ENCODE peak calls at places on chromosomes 3 and 15, in seven cellular contexts. R is suprapubic skin, L is vagina, B is transverse colon, H is HCT116, O is K562, P is spleen. W is an unnamed sample.

GRCh38 chr3:182413061-182413460 is 380.2 kb upstream of the ATP11B start:
- DNase-seq in P (no peak), O (no peak), R (no peak), H (no peak), B (no peak), L (no peak), W (no peak)

GRCh38 chr3:51544011-51544775 is 5.7 kb downstream of the RAD54L2 start:
- DNase-seq in O (no peak), B (no peak), H (no peak), R (no peak), P (no peak), L (no peak), W (no peak)

GRCh38 chr3:65052101-65052500 is 364.3 kb upstream of the ADAMTS9 start:
- DNase-seq in B (no peak), O (no peak), R (no peak), H (no peak), L (no peak), P (no peak), W (no peak)

GRCh38 chr15:95162967-95163531 is 931.7 kb downstream of the MCTP2 start:
- DNase-seq in L (no peak), O (no peak), B (no peak), P (no peak), H (no peak), R (peak; percentile 84), W (no peak)

GRCh38 chr3:44915702-44916438 is 41.5 kb downstream of the TGM4 start:
- DNase-seq in H (no peak), B (no peak), P (no peak), O (peak; percentile 57), L (no peak), R (no peak), W (no peak)

GRCh38 chr15:98147415-98147814 is 186.9 kb downstream of the ARRDC4 start:
- DNase-seq in R (no peak), H (no peak), L (no peak), O (no peak), P (no peak), B (no peak), W (no peak)

GRCh38 chr3:43214616-43215015 is 71.7 kb upstream of the SNRK start:
- DNase-seq in O (no peak), R (no peak), L (no peak), H (peak; percentile 23), B (no peak), P (no peak), W (no peak)

GRCh38 chr15:78316211-78317077 is 17.0 kb upstream of the SKIC8 start:
- DNase-seq in R (no peak), P (peak; percentile 47), L (no peak), H (no peak), B (peak; percentile 81), O (no peak), W (no peak)

DNA sequence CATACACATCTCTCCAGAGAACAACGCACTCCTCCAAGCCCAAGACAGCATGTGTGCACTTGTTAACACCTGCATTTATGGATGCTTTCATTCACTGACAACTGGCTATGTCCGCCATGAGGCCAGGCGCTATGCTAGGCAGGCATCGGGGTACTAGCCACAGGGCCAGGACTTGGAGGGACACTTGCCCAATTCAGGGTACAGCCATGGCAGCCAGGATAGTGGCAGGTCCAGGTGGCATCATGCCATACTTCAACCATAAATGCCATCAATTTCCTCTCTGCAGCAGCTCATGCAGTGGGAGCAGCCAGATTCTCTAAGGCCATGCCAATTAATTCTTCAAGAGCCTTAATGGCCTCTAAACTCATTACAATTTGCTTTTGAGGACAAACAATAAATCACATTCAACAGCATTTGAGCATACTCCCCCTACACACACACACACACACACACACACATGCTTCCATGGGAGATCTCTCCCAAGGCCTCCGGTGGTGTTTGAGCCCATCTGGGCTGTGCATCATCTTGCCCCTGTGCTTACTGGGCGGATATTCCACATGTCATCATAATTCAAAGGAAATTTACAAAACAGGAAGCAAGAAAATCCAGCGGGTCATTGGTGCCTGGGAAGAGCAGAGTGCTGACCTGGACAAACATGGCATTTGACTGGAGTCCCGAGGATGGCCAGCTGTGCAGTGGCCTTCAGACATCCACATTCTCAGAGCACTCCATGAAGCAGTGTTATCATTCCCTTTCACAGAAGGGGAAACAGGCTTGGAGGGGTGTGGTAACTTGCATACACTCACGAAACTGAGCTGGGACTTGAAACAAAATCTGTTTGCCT is 109.1 kb downstream of the IQSEC1 start:
- DNase-seq in R (no peak), O (no peak), P (no peak), H (no peak), L (no peak), B (no peak), W (peak; percentile 34)
- TF ChIP-seq POLR2AphosphoS5 in R (no peak), O (no peak), P (peak; percentile 57), H (no peak), L (no peak), B (no peak), W (no peak)

DNA sequence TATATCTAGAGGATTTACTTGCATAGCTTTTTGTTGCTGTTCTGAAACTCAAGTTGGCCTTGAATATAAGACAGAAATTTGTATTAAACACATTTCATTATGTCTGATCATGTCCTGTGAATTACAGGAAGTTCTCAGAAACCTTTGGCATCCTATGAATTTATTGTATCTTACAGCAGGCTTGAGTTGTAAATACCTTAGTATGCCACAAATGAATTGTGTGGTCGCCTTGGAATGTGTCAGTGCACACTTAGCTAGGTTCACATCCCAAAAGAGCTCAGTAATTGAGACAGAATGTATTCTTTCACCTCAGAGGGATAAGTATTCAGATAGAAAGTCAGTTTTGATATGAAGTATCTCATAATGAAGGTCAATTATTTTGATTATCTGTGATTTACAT is 83.4 kb downstream of the NEK11 start:
- DNase-seq in L (no peak), O (no peak), B (no peak), P (no peak), R (no peak), H (no peak), W (no peak)
- H3K27ac ChIP-seq in L (no peak overlapping the region), O (no peak overlapping the region), B (no peak overlapping the region), P (no peak overlapping the region), R (no peak overlapping the region), H (no peak overlapping the region), W (no peak overlapping the region)

DNA sequence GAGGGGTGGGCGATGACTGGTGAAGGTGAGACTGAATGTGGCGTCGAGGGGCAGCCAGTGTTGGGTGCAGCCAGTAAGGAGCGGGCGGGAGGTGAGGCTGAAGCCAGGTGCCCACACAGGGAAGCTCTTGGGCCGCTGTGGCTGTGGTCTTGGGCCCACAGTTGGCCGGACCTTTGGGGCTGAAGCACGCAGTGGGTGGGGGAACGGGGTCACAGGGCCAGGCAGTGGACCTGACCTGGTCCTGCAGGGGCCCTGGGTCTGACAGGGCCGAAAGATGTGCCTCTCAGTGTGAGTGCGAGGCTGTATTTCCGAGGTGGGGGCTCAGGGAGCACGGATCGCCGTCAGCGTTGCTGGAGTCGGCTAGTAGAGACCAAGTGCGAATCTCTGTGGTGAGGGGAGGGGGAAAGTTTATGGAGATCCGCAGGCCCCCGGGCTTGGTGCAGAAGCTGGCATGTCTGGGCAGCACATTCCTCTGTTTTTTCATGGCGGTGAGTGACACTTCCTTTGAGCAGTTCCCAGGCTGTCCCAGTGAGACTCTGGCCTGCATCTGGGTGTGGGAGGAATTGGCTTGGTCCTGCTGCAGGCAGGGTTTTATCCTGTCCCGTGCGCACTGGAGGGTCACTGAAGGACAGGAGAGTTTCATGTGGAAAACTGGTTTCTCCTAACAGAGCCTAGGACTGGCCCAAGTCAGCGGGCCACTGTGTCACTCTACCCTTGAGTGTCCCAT is 100.8 kb downstream of the TMEM266 start:
- DNase-seq in H (no peak), P (no peak), O (no peak), L (no peak), B (no peak), R (no peak), W (no peak)
- H3K4me3 ChIP-seq in H (no peak overlapping the region), P (no peak overlapping the region), O (no peak overlapping the region), L (no peak overlapping the region), B (no peak overlapping the region), R (no peak overlapping the region), W (no peak overlapping the region)

GRCh38 chr3:184249412-184250166 is at the start of gene EEF1AKMT4:
- DNase-seq in H (peak; percentile 99), R (peak; percentile 98), O (peak; percentile 92), L (peak; percentile 95), B (peak; percentile 98), P (peak; percentile 98), W (peak; percentile 97)
- TF ChIP-seq POLR2AphosphoS5 in H (peak; percentile 76), R (no peak), O (no peak), L (peak; percentile 58), B (peak; percentile 18), P (peak; percentile 81), W (peak; percentile 58)

GRCh38 chr3:4989649-4989966 is 10.4 kb downstream of the BHLHE40 start:
- DNase-seq in O (no peak), H (no peak), B (no peak), L (no peak), R (no peak), P (no peak), W (no peak)
- H3K27ac ChIP-seq in O (peak overlapping the region; percentile 84), H (no peak overlapping the region), B (peak overlapping the region; percentile 44), L (peak overlapping the region; percentile 98), R (peak overlapping the region; percentile 100), P (no peak overlapping the region), W (no peak overlapping the region)

W was measured in upper lobe of left lung.